ENCODE peak calls at places on chromosomes 16 and 17, in five cellular contexts. W, C, X, B and M are unnamed samples. For H3K27me3, the result is how much of the 10 kb centered on the place peaks cover.

GRCh38 chr17:7307686-7308624 is 527 bp downstream of the EIF5A start:
- DNase-seq in B (peak), C (no peak), W (no peak), X (peak), M (peak)

GRCh38 chr17:42422412-42422957 is 571 bp downstream of the CAVIN1 start:
- DNase-seq in C (no peak), X (peak), W (no peak), B (peak), M (peak)

GRCh38 chr17:34639706-34640425 is 60.5 kb downstream of the TMEM132E start:
- DNase-seq in C (no peak), X (no peak), B (no peak), W (no peak), M (no peak)

GRCh38 chr17:4187076-4187475 is 44.1 kb downstream of the CYB5D2 start:
- DNase-seq in X (no peak), B (no peak), W (no peak), C (no peak), M (no peak)

GRCh38 chr16:30459456-30459855 is 13.1 kb upstream of the ITGAL start:
- DNase-seq in B (no peak), C (no peak), W (no peak), X (no peak), M (no peak)

GRCh38 chr16:70529051-70529777 is 5.6 kb downstream of the SF3B3 start:
- DNase-seq in W (peak), X (peak), B (peak), C (no peak), M (peak)

GRCh38 chr16:79595916-79596450 is 4.6 kb downstream of the MAF start:
- DNase-seq in W (no peak), B (no peak), X (no peak), C (no peak), M (no peak)

GRCh38 chr16:30659507-30660423 is 1.5 kb downstream of the FBRS start:
- DNase-seq in C (no peak), B (peak), W (no peak), X (peak), M (no peak)

GRCh38 chr17:2195729-2196128 is 107.9 kb downstream of the SMG6 start:
- DNase-seq in W (no peak), B (no peak), X (no peak), C (peak), M (no peak)

GRCh38 chr16:47574091-47575054 is 113.2 kb downstream of the PHKB start:
- DNase-seq in B (no peak), C (peak), W (no peak), X (no peak), M (peak)

GRCh38 chr16:47577029-47577428 is 115.9 kb downstream of the PHKB start:
- DNase-seq in X (no peak), W (no peak), B (no peak), C (no peak), M (no peak)

GRCh38 chr16:47581114-47581513 is 120.0 kb downstream of the PHKB start:
- DNase-seq in B (no peak), W (peak), X (no peak), C (no peak), M (no peak)

GRCh38 chr16:47578033-47578432 is 116.9 kb downstream of the PHKB start:
- DNase-seq in C (no peak), B (no peak), W (no peak), X (no peak), M (no peak)

DNA sequence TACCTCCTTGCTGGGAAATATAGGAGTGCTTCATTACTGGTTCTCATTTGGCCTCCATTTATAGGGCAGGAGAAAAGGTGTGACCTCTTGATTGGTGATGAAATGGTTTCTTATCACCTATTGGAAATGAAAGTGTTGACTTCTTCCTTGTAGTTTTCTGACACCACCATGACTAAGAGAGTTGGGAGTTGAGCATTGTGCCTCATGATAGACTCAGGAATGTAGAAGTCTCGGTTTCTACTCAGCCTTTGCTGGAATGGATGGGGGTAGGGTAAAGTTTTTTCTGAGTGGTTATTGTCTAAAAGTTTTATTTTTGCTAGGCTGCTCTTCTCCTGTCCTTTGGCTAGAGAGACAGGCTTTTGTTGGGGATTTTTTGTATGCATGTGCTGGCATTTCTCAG is 117.4 kb downstream of the PHKB start:
- DNase-seq in W (no peak), C (no peak), X (peak), B (no peak), M (peak)
- TF ChIP-seq MXI1 in W (no peak), C (no peak), X (no peak), B (no peak), M (no peak)

GRCh38 chr16:1862394-1862793 is 9.6 kb downstream of the MEIOB start:
- DNase-seq in C (no peak), B (no peak), W (no peak), X (no peak), M (no peak)

GRCh38 chr16:1861730-1862129 is 10.2 kb downstream of the MEIOB start:
- DNase-seq in C (no peak), W (no peak), X (no peak), B (no peak), M (no peak)

GRCh38 chr16:1859650-1860049 is 12.3 kb downstream of the MEIOB start:
- DNase-seq in C (no peak), X (peak), W (no peak), B (no peak), M (no peak)

GRCh38 chr16:1865902-1866690 is 5.9 kb downstream of the MEIOB start:
- DNase-seq in C (no peak), X (no peak), W (no peak), B (no peak), M (no peak)

DNA sequence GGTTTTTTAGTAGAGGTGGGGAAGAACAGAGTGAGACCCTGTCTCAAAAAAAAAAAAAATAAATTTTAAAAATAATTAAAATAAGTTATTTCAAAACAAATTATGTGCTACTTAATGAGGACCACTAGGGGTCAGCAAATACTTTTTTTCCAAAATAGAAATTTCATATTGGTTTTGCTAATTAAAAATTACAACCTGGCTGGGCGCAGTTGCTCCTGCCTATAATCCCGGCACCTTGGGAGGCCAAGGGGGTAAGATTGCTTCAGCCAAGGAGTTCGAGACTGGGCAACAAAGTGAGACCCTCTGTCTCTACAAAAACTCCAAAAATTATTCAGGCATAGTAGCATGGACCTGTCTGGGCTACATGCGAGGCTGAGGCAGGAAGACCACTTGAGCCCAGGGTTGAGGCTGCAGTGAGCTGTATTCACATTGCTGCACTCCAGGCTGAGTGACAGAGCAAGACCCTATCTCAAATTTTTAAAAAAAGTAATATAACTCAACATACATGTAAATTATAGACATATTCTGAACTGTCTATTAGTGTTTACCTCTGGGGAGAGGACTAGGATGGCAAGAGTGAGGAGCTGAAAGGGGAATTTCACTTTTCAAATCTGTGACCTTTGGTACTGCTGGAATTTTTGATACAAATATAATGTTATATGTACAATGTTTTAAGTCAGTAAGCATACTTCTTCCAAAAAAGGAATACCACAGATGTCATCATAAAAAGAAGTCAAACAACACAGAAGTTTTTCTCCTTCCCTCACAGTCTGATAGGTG is 8.1 kb downstream of the MEIOB start:
- DNase-seq in C (no peak), B (peak), X (no peak), W (no peak), M (peak)
- H3K27me3 ChIP-seq in C (under half), B (under half), X (under half), W (under half), M (under half)

GRCh38 chr16:82136956-82137818 is 32.8 kb downstream of the MPHOSPH6 start:
- DNase-seq in X (no peak), B (no peak), W (no peak), C (no peak), M (no peak)

GRCh38 chr16:82135844-82136243 is 34.2 kb downstream of the MPHOSPH6 start:
- DNase-seq in X (no peak), W (peak), B (no peak), C (no peak), M (no peak)

GRCh38 chr16:82134884-82135283 is 35.1 kb downstream of the MPHOSPH6 start:
- DNase-seq in X (no peak), W (no peak), B (no peak), C (no peak), M (no peak)

GRCh38 chr16:82137819-82138177 is 32.2 kb downstream of the MPHOSPH6 start:
- DNase-seq in C (no peak), W (no peak), X (no peak), B (no peak), M (no peak)

DNA sequence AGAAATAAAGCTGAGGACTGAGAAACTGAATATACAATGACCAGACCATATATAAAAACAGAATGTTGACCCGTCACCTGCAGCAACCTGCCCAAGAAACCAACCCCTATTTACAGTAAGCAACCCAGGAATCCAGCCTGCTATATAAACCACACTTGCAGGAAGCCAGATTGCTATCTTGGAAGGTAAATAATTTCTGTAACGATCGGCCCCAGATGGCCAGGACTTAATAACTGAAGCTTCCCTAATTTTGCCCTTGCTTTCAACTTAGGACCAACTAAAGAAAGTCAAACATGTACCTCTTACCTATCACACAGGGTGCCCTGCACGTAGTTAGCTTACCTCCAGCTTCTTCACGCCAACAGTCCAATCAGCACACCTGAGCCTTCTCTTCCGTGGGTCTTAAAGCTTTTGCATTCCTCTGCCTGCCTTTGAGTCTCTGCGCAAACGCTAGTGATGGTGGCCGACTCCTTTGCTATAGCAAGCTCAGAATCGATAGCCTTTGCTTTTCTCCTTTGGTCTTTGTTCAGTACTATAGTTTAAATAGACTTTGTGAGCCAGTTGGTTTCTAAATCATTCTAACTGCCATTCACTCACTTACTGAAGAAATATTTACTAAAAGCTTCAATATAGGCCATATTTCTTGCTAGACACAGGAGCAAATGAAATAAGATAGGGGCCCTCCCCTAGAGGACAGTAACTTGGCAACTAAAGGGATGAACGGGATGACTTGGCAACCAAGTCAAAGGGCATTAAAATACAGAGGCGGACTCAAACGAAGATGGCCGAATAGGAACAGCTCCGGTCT is 31.3 kb downstream of the MPHOSPH6 start:
- DNase-seq in B (no peak), W (no peak), X (no peak), C (no peak), M (no peak)
- TF ChIP-seq MXI1 in B (no peak), W (no peak), X (no peak), C (no peak), M (no peak)

GRCh38 chr16:84247341-84247740 is 7.5 kb upstream of the KCNG4 start:
- DNase-seq in C (no peak), B (no peak), X (no peak), W (no peak), M (no peak)
- H3K27me3 ChIP-seq in C (under half), B (under half), X (half or more), W (half or more), M (half or more)

GRCh38 chr16:55018881-55019280 is 88.2 kb downstream of the IRX5 start:
- DNase-seq in W (no peak), X (no peak), B (no peak), C (no peak), M (no peak)
- TF ChIP-seq MXI1 in W (no peak), X (no peak), B (no peak), C (no peak), M (no peak)

DNA sequence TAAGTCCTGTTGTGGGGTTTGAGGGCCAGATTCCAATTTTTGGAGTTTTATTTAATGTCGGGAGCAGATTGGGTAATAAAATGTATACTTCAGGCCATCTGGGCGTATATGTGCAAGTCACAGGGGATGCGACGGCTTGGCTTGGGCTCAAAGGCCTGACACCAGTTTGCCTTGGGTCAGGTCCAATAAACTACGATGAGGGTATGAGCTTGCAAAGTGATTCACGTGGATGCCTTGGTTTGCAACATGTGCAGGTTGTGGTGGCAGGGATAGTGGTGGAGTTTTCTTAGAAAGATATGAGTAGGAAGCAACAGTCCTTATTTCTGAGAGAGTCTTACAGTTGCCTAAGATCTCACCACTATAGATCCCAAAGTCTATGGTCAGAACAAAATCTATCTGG is 157.0 kb upstream of the CDH11 start:
- DNase-seq in X (no peak), W (no peak), B (no peak), C (no peak), M (no peak)
- H3K27me3 ChIP-seq in X (under half), W (under half), B (under half), C (under half), M (under half)